ENCODE peak calls at places on chromosomes 3 and 15, in six cellular contexts. Y is posterior cingulate gyrus; B is activated CD8-positive, alpha-beta memory T cell treated with anti-CD3 and anti-CD28 coated beads, Interleukin-2, amount 50 U/mL, for 4 hours; Z is substantia nigra; O is uterus; F is tibial artery. R is an unnamed sample.

GRCh38 chr15:70060214-70061085 is 37.3 kb downstream of the TLE3 start:
- DNase-seq in Y (no peak), O (no peak), B (no peak), F (peak), Z (no peak), R (no peak)

GRCh38 chr3:48406443-48407431 is 23.1 kb downstream of the PLXNB1 start:
- DNase-seq in F (peak), Y (no peak), B (no peak), O (no peak), Z (no peak), R (no peak)

GRCh38 chr3:8482960-8483665 is 18.5 kb upstream of the LMCD1 start:
- DNase-seq in B (no peak), F (peak), O (peak), Z (peak), Y (peak), R (peak)

GRCh38 chr15:94287794-94288246 is 56.5 kb downstream of the MCTP2 start:
- DNase-seq in O (no peak), F (no peak), Z (no peak), Y (no peak), B (peak), R (no peak)

GRCh38 chr3:187238239-187238638 is 41.0 kb downstream of the RTP1 start:
- DNase-seq in Z (no peak), F (no peak), Y (no peak), B (no peak), O (no peak), R (no peak)

GRCh38 chr15:36921484-36922091 is 178.8 kb downstream of the MEIS2 start:
- DNase-seq in O (no peak), Y (no peak), F (no peak), Z (no peak), B (no peak), R (no peak)

GRCh38 chr15:44595656-44596510 is 58.9 kb downstream of the EIF3J start:
- DNase-seq in Y (no peak), F (no peak), B (no peak), O (no peak), Z (no peak), R (no peak)

GRCh38 chr3:29606416-29606815 is 325.5 kb downstream of the RBMS3 start:
- DNase-seq in B (no peak), Y (no peak), Z (no peak), F (no peak), O (no peak), R (no peak)

GRCh38 chr3:16741103-16741758 is 136.0 kb upstream of the DAZL start:
- DNase-seq in Y (no peak), B (no peak), F (no peak), Z (no peak), O (no peak), R (no peak)

GRCh38 chr3:175082631-175083030 is 223.5 kb downstream of the NAALADL2 start:
- DNase-seq in O (no peak), Z (no peak), Y (no peak), F (no peak), B (no peak), R (no peak)

GRCh38 chr15:43370310-43370974 is 401 bp downstream of the ZSCAN29 start:
- DNase-seq in Y (no peak), B (no peak), F (peak), O (no peak), Z (no peak), R (no peak)

GRCh38 chr15:35271371-35272043 is 186.4 kb upstream of the NANOGP8 start:
- DNase-seq in O (no peak), F (no peak), Z (no peak), Y (no peak), B (no peak), R (no peak)

GRCh38 chr15:69523010-69524001 is 70.7 kb downstream of the RPLP1 start:
- DNase-seq in B (peak), Y (peak), F (peak), O (peak), Z (peak), R (peak)

GRCh38 chr3:83074485-83074884 is 1313.0 kb upstream of the GBE1 start:
- DNase-seq in O (no peak), Z (no peak), F (no peak), Y (no peak), B (no peak), R (no peak)

GRCh38 chr3:63441262-63441661 is 163.2 kb downstream of the SYNPR start:
- DNase-seq in Y (no peak), F (no peak), O (no peak), Z (no peak), B (no peak), R (no peak)

GRCh38 chr15:85749261-85750151 is 45.2 kb downstream of the KLHL25 start:
- DNase-seq in Z (no peak), B (no peak), O (peak), Y (no peak), F (peak), R (peak)

GRCh38 chr15:49031764-49032270 is 14.4 kb downstream of the SECISBP2L start:
- DNase-seq in F (no peak), Y (no peak), B (no peak), O (no peak), Z (no peak), R (no peak)

GRCh38 chr15:76829939-76830338 is 75.2 kb downstream of the SCAPER start:
- DNase-seq in Y (no peak), Z (no peak), B (no peak), F (no peak), O (no peak), R (no peak)

GRCh38 chr3:133531981-133532380 is 41.5 kb upstream of the CDV3 start:
- DNase-seq in F (no peak), Y (no peak), B (no peak), Z (no peak), O (no peak), R (no peak)

GRCh38 chr3:114274929-114275328 is 18.9 kb upstream of the TIGIT start:
- DNase-seq in Z (no peak), B (no peak), F (no peak), Y (no peak), O (no peak), R (no peak)

GRCh38 chr3:134309987-134310700 is 59.5 kb upstream of the RYK start:
- DNase-seq in F (no peak), Z (no peak), Y (no peak), O (no peak), B (no peak), R (no peak)

GRCh38 chr3:71646971-71647370 is 63.4 kb upstream of the FOXP1 start:
- DNase-seq in Z (no peak), B (no peak), F (no peak), Y (no peak), O (no peak), R (no peak)

GRCh38 chr3:31274406-31275024 is 258.2 kb upstream of the STT3B start:
- DNase-seq in O (no peak), Y (no peak), F (no peak), Z (no peak), B (no peak), R (no peak)

GRCh38 chr3:184345678-184346144 is 8.3 kb downstream of the FAM131A start:
- DNase-seq in F (peak), Z (peak), B (no peak), O (no peak), Y (peak), R (peak)

GRCh38 chr3:74295479-74295878 is 319.0 kb downstream of the CNTN3 start:
- DNase-seq in Z (no peak), O (no peak), Y (no peak), B (no peak), F (no peak), R (no peak)

GRCh38 chr3:155745795-155746550 is 1.1 kb upstream of the PLCH1 start:
- DNase-seq in O (no peak), F (no peak), B (peak), Z (no peak), Y (no peak), R (peak)

GRCh38 chr3:191762323-191762960 is 301.5 kb downstream of the PYDC2 start:
- DNase-seq in O (no peak), Y (no peak), F (no peak), B (no peak), Z (no peak), R (no peak)

GRCh38 chr3:45066109-45066801 is 40.2 kb downstream of the CLEC3B start:
- DNase-seq in B (no peak), Y (no peak), Z (no peak), O (no peak), F (no peak), R (no peak)

GRCh38 chr3:114093596-114093995 is 37.1 kb downstream of the QTRT2 start:
- DNase-seq in F (no peak), O (peak), B (no peak), Y (no peak), Z (no peak), R (no peak)